ENCODE peak calls at places on chromosomes 12 and 14, in ten cellular contexts. S is stimulated activated CD4-positive, alpha-beta T cell treated with anti-CD3 and anti-CD28 coated beads, Interleukin-12 subunit alpha, Interleukin-12 subunit beta, amount 100 ng/mL, for 4 hours; P is T-helper 2 cell treated with Interferon-gamma antibody and Interleukin-4, amounts not matched to agents 5 μg/mL and 100 μg/mL, for 36 hours; O is AG09319; Q is stimulated activated naive CD8-positive, alpha-beta T cell treated with anti-CD3 and anti-CD28 coated beads, Interleukin-15, Interleukin-2, amounts not matched to agents 100 U/mL and 50 U/mL, for 24 hours; K is activated CD4-positive, alpha-beta T cell treated with anti-CD3 and anti-CD28 coated beads, Interleukin-2, amount 10 ng/mL, durations not matched to agents 7 days and 5 days; G is NCI-H1417; Y is effector memory CD8-positive, alpha-beta T cell; E is amniotic stem cell; J is MM.1S. V is an unnamed sample.

GRCh38 chr12:118682656-118683055 is 298.7 kb upstream of the SRRM4 start:
- DNase-seq in S (no peak), P (no peak), O (no peak), Q (no peak), K (no peak), G (no peak), Y (no peak), E (no peak), J (no peak), V (no peak)

GRCh38 chr12:130078852-130079251 is 83.4 kb upstream of the FZD10 start:
- DNase-seq in S (no peak), P (no peak), O (no peak), Q (no peak), K (no peak), G (no peak), Y (no peak), E (no peak), J (no peak), V (no peak)

GRCh38 chr12:116659771-116660481 is 77.9 kb downstream of the SPRING1 start:
- DNase-seq in S (no peak), P (no peak), O (no peak), Q (no peak), K (no peak), G (no peak), Y (no peak), E (no peak), J (no peak), V (no peak)

GRCh38 chr14:46580941-46581671 is 70.5 kb downstream of the RPL10L start:
- DNase-seq in S (no peak), P (no peak), O (no peak), Q (peak; percentile 4), K (peak; percentile 6), G (peak; percentile 74), Y (no peak), E (no peak), J (peak; percentile 23), V (no peak)

GRCh38 chr14:94827711-94828505 is 58.0 kb upstream of the GSC start:
- DNase-seq in S (no peak), P (no peak), O (no peak), Q (no peak), K (no peak), G (no peak), Y (no peak), E (no peak), J (no peak), V (no peak)

GRCh38 chr12:69097619-69098368 is 141.6 kb upstream of the CPSF6 start:
- DNase-seq in S (no peak), P (no peak), O (peak; percentile 28), Q (no peak), K (no peak), G (no peak), Y (no peak), E (no peak), J (no peak), V (no peak)

GRCh38 chr12:81332054-81332453 is 254.2 kb downstream of the ACSS3 start:
- DNase-seq in S (no peak), P (no peak), O (no peak), Q (no peak), K (no peak), G (no peak), Y (no peak), E (no peak), J (no peak), V (no peak)

GRCh38 chr12:26158078-26158764 is 33.4 kb upstream of the BHLHE41 start:
- DNase-seq in S (no peak), P (no peak), O (no peak), Q (no peak), K (no peak), G (no peak), Y (no peak), E (no peak), J (peak; percentile 59), V (no peak)

GRCh38 chr14:75153295-75153694 is 23.1 kb downstream of the TMED10 start:
- DNase-seq in S (no peak), P (no peak), O (no peak), Q (no peak), K (no peak), G (no peak), Y (no peak), E (no peak), J (no peak), V (no peak)

GRCh38 chr12:107369006-107369405 is 275.7 kb upstream of the CRY1 start:
- DNase-seq in S (no peak), P (no peak), O (no peak), Q (no peak), K (no peak), G (no peak), Y (no peak), E (no peak), J (peak; percentile 46), V (no peak)

GRCh38 chr14:20503905-20504304 is 1.4 kb upstream of the RNASE10 start:
- DNase-seq in S (no peak), P (no peak), O (no peak), Q (no peak), K (no peak), G (no peak), Y (no peak), E (no peak), J (no peak), V (no peak)

GRCh38 chr14:85590784-85591183 is 60.8 kb downstream of the FLRT2 start:
- DNase-seq in S (no peak), P (no peak), O (no peak), Q (no peak), K (no peak), G (no peak), Y (no peak), E (no peak), J (no peak), V (no peak)

GRCh38 chr12:53862831-53863230 is 75.8 kb upstream of the HOXC13 start:
- DNase-seq in S (no peak), P (no peak), O (no peak), Q (no peak), K (no peak), G (no peak), Y (no peak), E (no peak), J (no peak), V (no peak)

GRCh38 chr12:109744991-109745942 is 31.6 kb downstream of the FAM222A start:
- DNase-seq in S (no peak), P (no peak), O (no peak), Q (no peak), K (no peak), G (peak; percentile 16), Y (no peak), E (no peak), J (no peak), V (no peak)

GRCh38 chr14:93114068-93114710 is 1.5 kb downstream of the ITPK1 start:
- DNase-seq in S (no peak), P (no peak), O (no peak), Q (no peak), K (no peak), G (peak; percentile 65), Y (no peak), E (no peak), J (no peak), V (no peak)

GRCh38 chr12:64461634-64462414 is 9.9 kb downstream of the TBK1 start:
- DNase-seq in S (no peak), P (no peak), O (peak; percentile 20), Q (no peak), K (no peak), G (no peak), Y (no peak), E (peak; percentile 43), J (no peak), V (peak; percentile 36)

V was measured in activated CD4-positive, alpha-beta memory T cell treated with anti-CD3 and anti-CD28 coated beads for 36 hours.